ENCODE peak calls at places on chromosomes 4 and X, in four cellular contexts. K, O, P and R are unnamed samples.

GRCh38 chr4:118968006-118968405 is 79.4 kb downstream of the SYNPO2 start:
- DNase-seq in K (peak; percentile 89), P (peak; percentile 52), O (no peak), R (no peak)

GRCh38 chr4:106329027-106329618 is 12.8 kb downstream of the AIMP1 start:
- DNase-seq in K (no peak), P (no peak), O (no peak), R (no peak)

GRCh38 chrX:104309169-104309568 is 54.4 kb upstream of the ESX1 start:
- DNase-seq in P (no peak), O (no peak), K (no peak), R (no peak)

GRCh38 chrX:135340827-135341226 is 31.5 kb downstream of the ETDC start:
- DNase-seq in P (no peak), K (no peak), O (no peak), R (no peak)

GRCh38 chr4:77500801-77501200 is 104.8 kb upstream of the CXCL13 start:
- DNase-seq in P (no peak), O (no peak), K (no peak), R (no peak)

GRCh38 chr4:7101692-7102515 is 34.0 kb upstream of the GRPEL1 start:
- DNase-seq in K (peak; percentile 88), P (peak; percentile 61), O (peak; percentile 35), R (peak; percentile 90)

GRCh38 chrX:155112171-155112570 is 40.9 kb downstream of the BRCC3 start:
- DNase-seq in P (no peak), K (no peak), O (no peak), R (no peak)

GRCh38 chr4:95439896-95440295 is 108.9 kb downstream of the UNC5C start:
- DNase-seq in K (no peak), P (no peak), O (no peak), R (no peak)